ENCODE peak calls at places on chromosomes 6 and 20, in nine cellular contexts. K is PC-9; C is breast epithelium; B is H9; R is CD8-positive, alpha-beta memory T cell; G is psoas muscle; N is substantia nigra; H is GM23248; L is A673. Q is an unnamed sample.

GRCh38 chr6:14664616-14665315 is 547.2 kb downstream of the CD83 start:
- DNase-seq in H (peak; percentile 50), B (peak; percentile 75), G (no peak), R (no peak), K (peak; percentile 66), N (no peak), L (no peak), C (no peak), Q (no peak)

GRCh38 chr6:166598441-166599138 is 12.1 kb upstream of the RAMACL start:
- DNase-seq in N (no peak), L (no peak), B (no peak), K (peak; percentile 41), G (no peak), C (peak; percentile 32), H (peak; percentile 98), R (no peak), Q (no peak)

GRCh38 chr6:31070711-31071197 is 41.6 kb downstream of the C6orf15 start:
- DNase-seq in R (no peak), B (peak; percentile 83), L (peak; percentile 79), C (peak; percentile 53), H (peak; percentile 89), K (peak; percentile 64), G (no peak), N (peak; percentile 30), Q (no peak)

GRCh38 chr6:111119550-111120329 is 32.4 kb downstream of the SLC16A10 start:
- DNase-seq in R (no peak), K (no peak), L (no peak), G (no peak), N (no peak), B (no peak), H (no peak), C (no peak), Q (no peak)

GRCh38 chr20:59469266-59470252 is 134.8 kb upstream of the PHACTR3 start:
- DNase-seq in G (no peak), H (no peak), B (peak; percentile 76), L (no peak), C (no peak), N (no peak), K (no peak), R (no peak), Q (no peak)

GRCh38 chr20:59145247-59145925 is 18.2 kb upstream of the ZNF831 start:
- DNase-seq in L (no peak), H (no peak), N (no peak), B (no peak), K (no peak), G (no peak), R (no peak), C (no peak), Q (no peak)

GRCh38 chr6:4354181-4354580 is 218.8 kb upstream of the ECI2 start:
- DNase-seq in C (no peak), L (no peak), K (no peak), N (no peak), H (no peak), G (no peak), B (no peak), R (no peak), Q (no peak)

GRCh38 chr6:161694995-161695394 is 421.1 kb upstream of the AGPAT4 start:
- DNase-seq in G (no peak), R (no peak), B (peak; percentile 36), L (peak; percentile 42), C (no peak), N (no peak), K (no peak), H (peak; percentile 62), Q (no peak)

GRCh38 chr20:40584128-40584819 is 104.8 kb downstream of the MAFB start:
- DNase-seq in N (no peak), K (no peak), C (no peak), H (no peak), B (no peak), G (peak; percentile 79), R (no peak), L (no peak), Q (no peak)

GRCh38 chr6:150025201-150025917 is at the start of gene RAET1L:
- DNase-seq in K (peak; percentile 59), G (no peak), L (peak; percentile 23), B (no peak), N (no peak), R (no peak), C (peak; percentile 53), H (peak; percentile 91), Q (no peak)

GRCh38 chr6:79385333-79385732 is 150.9 kb upstream of the HMGN3 start:
- DNase-seq in H (no peak), G (no peak), C (no peak), N (no peak), L (no peak), R (no peak), K (no peak), B (no peak), Q (no peak)
- H3K27ac ChIP-seq in H (no peak overlapping the region), G (no peak overlapping the region), C (no peak overlapping the region), N (no peak overlapping the region), L (no peak overlapping the region), R (no peak overlapping the region), K (no peak overlapping the region), B (no peak overlapping the region), Q (no peak overlapping the region)

DNA sequence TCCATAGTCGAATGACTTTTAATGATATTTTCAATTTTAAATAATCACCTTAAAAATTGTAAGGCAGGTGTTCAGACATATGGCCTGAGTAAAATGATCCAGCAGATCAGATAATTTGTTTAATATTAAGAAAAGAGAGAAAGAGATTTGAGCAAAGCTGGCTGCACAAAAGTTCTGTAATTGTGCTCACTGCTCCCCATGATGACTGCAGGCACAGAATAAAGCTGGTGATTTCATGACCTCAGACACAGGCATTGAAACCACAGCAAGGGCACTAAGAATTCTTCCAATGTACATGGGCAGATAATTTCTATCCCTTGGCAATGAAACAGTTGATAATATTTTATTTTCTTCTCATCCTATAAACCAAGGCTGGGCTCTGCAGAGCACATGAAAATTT is 553.1 kb downstream of the NKAIN2 start:
- DNase-seq in B (no peak), R (no peak), K (no peak), G (no peak), C (no peak), N (no peak), L (no peak), H (no peak), Q (no peak)
- H3K27ac ChIP-seq in B (no peak overlapping the region), R (no peak overlapping the region), K (no peak overlapping the region), G (no peak overlapping the region), C (no peak overlapping the region), N (no peak overlapping the region), L (no peak overlapping the region), H (no peak overlapping the region), Q (no peak overlapping the region)

GRCh38 chr6:109396319-109396718 is 14.1 kb upstream of the CD164 start:
- DNase-seq in R (no peak), K (no peak), L (no peak), H (no peak), G (no peak), B (no peak), C (no peak), N (no peak), Q (no peak)

GRCh38 chr6:109397020-109397419 is 14.8 kb upstream of the CD164 start:
- DNase-seq in B (no peak), R (no peak), C (no peak), L (peak; percentile 18), G (no peak), H (peak; percentile 56), N (no peak), K (no peak), Q (no peak)

GRCh38 chr6:109388265-109388664 is 6.0 kb upstream of the CD164 start:
- DNase-seq in H (no peak), G (no peak), C (no peak), L (no peak), N (no peak), R (no peak), K (no peak), B (no peak), Q (no peak)

GRCh38 chr6:109389650-109390274 is 7.5 kb upstream of the CD164 start:
- DNase-seq in H (peak; percentile 74), N (no peak), K (no peak), B (no peak), C (no peak), R (no peak), G (no peak), L (no peak), Q (no peak)

DNA sequence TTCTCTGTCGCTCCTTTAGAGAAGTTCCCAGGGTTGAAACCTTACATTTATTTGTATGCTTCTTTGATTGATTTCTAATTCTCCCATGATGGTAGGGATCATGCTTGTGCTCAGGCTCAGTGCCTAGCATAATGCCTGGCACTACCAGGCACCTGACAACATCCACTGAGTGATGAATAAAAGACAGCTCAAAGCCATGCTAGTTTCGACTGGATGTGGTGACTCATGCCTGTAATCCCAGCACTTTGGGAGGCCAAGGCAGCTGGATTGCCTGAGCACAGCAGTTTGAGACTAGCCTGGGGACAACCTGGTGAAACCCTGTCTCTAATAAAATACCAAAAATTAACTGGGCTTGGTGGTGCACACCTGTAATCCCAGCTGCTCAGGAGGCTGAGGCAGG is 11.6 kb upstream of the CD164 start:
- DNase-seq in R (no peak), H (peak; percentile 48), G (no peak), C (no peak), N (no peak), L (peak; percentile 14), B (no peak), K (no peak), Q (no peak)
- H3K27ac ChIP-seq in R (no peak overlapping the region), H (no peak overlapping the region), G (no peak overlapping the region), C (no peak overlapping the region), N (no peak overlapping the region), L (no peak overlapping the region), B (no peak overlapping the region), K (no peak overlapping the region), Q (no peak overlapping the region)

GRCh38 chr20:56360133-56360898 is 1.5 kb downstream of the FAM210B start:
- DNase-seq in C (no peak), B (no peak), K (no peak), G (no peak), L (no peak), H (no peak), R (no peak), N (no peak), Q (no peak)

GRCh38 chr20:56358070-56358469 is 704 bp upstream of the FAM210B start:
- DNase-seq in R (no peak), N (no peak), K (no peak), B (no peak), C (no peak), L (peak; percentile 9), H (peak; percentile 51), G (no peak), Q (no peak)

GRCh38 chr20:56360899-56361199 is 2.1 kb downstream of the FAM210B start:
- DNase-seq in K (no peak), B (no peak), C (no peak), N (no peak), G (no peak), L (no peak), H (no peak), R (no peak), Q (no peak)

GRCh38 chr20:56358600-56359211 is at the start of gene FAM210B:
- DNase-seq in K (peak; percentile 89), L (peak; percentile 93), R (peak; percentile 75), B (peak; percentile 93), H (peak; percentile 97), C (peak; percentile 87), G (peak; percentile 95), N (peak; percentile 77), Q (no peak)

GRCh38 chr20:56359212-56360132 is 698 bp downstream of the FAM210B start:
- DNase-seq in B (peak; percentile 39), C (peak; percentile 80), H (peak; percentile 87), N (peak; percentile 13), R (no peak), L (peak; percentile 33), K (peak; percentile 40), G (peak; percentile 78), Q (no peak)
- H3K27ac ChIP-seq in B (no peak overlapping the region), C (peak overlapping the region; percentile 89), H (peak overlapping the region; percentile 64), N (peak overlapping the region; percentile 74), R (peak overlapping the region; percentile 72), L (no peak overlapping the region), K (no peak overlapping the region), G (peak overlapping the region; percentile 91), Q (no peak overlapping the region)

Q was measured in SK-N-MC.